ENCODE peak calls at places on chromosomes 13 and 19, in eight cellular contexts. A is cardiac muscle cell; S is heart left ventricle; U is neural progenitor cell; X is CD4-positive, alpha-beta T cell; K is psoas muscle; Y is tibial nerve; D is colonic mucosa. T is an unnamed sample. For H3K9me3, the result is how much of the 10 kb centered on the place peaks cover.

GRCh38 chr19:1987197-1988187 is 28.0 kb downstream of the BTBD2 start:
- DNase-seq in A (no peak), S (no peak), U (no peak), X (no peak), K (no peak), Y (no peak), D (no peak), T (no peak)

GRCh38 chr19:54172764-54173699 is at the start of gene TMC4:
- DNase-seq in A (no peak), S (no peak), U (no peak), X (no peak), K (no peak), Y (no peak), D (peak), T (no peak)

GRCh38 chr13:51585696-51586095 is 1.4 kb downstream of the WDFY2 start:
- DNase-seq in A (no peak), S (no peak), U (no peak), X (no peak), K (no peak), Y (no peak), D (no peak), T (no peak)

GRCh38 chr19:4737955-4738580 is 14.4 kb upstream of the DPP9 start:
- DNase-seq in A (no peak), S (no peak), U (peak), X (no peak), K (no peak), Y (no peak), D (no peak), T (no peak)

GRCh38 chr19:38429055-38429810 is 3.2 kb upstream of the RASGRP4 start:
- DNase-seq in A (no peak), S (no peak), U (no peak), X (no peak), K (no peak), Y (no peak), D (no peak), T (no peak)

GRCh38 chr13:98353750-98354149 is 176.7 kb upstream of the RNF113B start:
- DNase-seq in A (no peak), S (no peak), U (no peak), X (no peak), K (no peak), Y (no peak), D (no peak), T (no peak)

GRCh38 chr19:18274776-18275356 is 614 bp upstream of the IQCN start:
- DNase-seq in A (no peak), S (peak), U (no peak), X (no peak), K (peak), Y (peak), D (peak), T (peak)

GRCh38 chr19:17538684-17539287 is 16.7 kb upstream of the COLGALT1 start:
- DNase-seq in A (no peak), S (no peak), U (no peak), X (no peak), K (no peak), Y (no peak), D (no peak), T (no peak)

GRCh38 chr19:44757735-44758505 is 9.4 kb downstream of the BCL3 start:
- DNase-seq in A (peak), S (peak), U (peak), X (no peak), K (peak), Y (peak), D (no peak), T (no peak)

GRCh38 chr13:46759861-46760260 is 37.1 kb downstream of the ESD start:
- DNase-seq in A (no peak), S (no peak), U (no peak), X (no peak), K (no peak), Y (no peak), D (peak), T (no peak)

GRCh38 chr13:97976551-97977375 is 23.3 kb downstream of the IPO5 start:
- DNase-seq in A (no peak), S (peak), U (no peak), X (peak), K (no peak), Y (peak), D (peak), T (peak)

GRCh38 chr19:41328157-41328817 is 18.3 kb downstream of the CCDC97 start:
- DNase-seq in A (no peak), S (no peak), U (no peak), X (peak), K (no peak), Y (no peak), D (no peak), T (peak)

GRCh38 chr19:3026768-3027167 is 2.3 kb downstream of the TLE2 start:
- DNase-seq in A (no peak), S (no peak), U (no peak), X (no peak), K (no peak), Y (no peak), D (no peak), T (no peak)

GRCh38 chr13:31835932-31836331 is 96.6 kb downstream of the RXFP2 start:
- DNase-seq in A (no peak), S (no peak), U (no peak), X (no peak), K (no peak), Y (no peak), D (no peak), T (peak)

GRCh38 chr19:21604941-21605548 is 99.6 kb downstream of the ZNF429 start:
- DNase-seq in A (no peak), S (no peak), U (no peak), X (no peak), K (no peak), Y (no peak), D (peak), T (no peak)

GRCh38 chr13:110187501-110188161 is 119.3 kb downstream of the COL4A1 start:
- DNase-seq in A (peak), S (no peak), U (no peak), X (no peak), K (peak), Y (no peak), D (no peak), T (peak)

GRCh38 chr19:54133312-54133956 is 4.1 kb upstream of the CNOT3 start:
- DNase-seq in A (no peak), S (no peak), U (peak), X (no peak), K (no peak), Y (no peak), D (no peak), T (no peak)

GRCh38 chr13:97121894-97122293 is 100.2 kb upstream of the MBNL2 start:
- DNase-seq in A (no peak), S (no peak), U (no peak), X (no peak), K (no peak), Y (no peak), D (no peak), T (no peak)

GRCh38 chr19:47657719-47658118 is 48.8 kb downstream of the BICRA start:
- DNase-seq in A (no peak), S (no peak), U (no peak), X (no peak), K (no peak), Y (no peak), D (no peak), T (no peak)

GRCh38 chr19:46970815-46971214 is 48.8 kb upstream of the NPAS1 start:
- DNase-seq in A (no peak), S (no peak), U (no peak), X (no peak), K (no peak), Y (no peak), D (no peak), T (peak)

GRCh38 chr19:54207908-54208783 is 7.5 kb downstream of the RPS9 start:
- DNase-seq in A (no peak), S (peak), U (no peak), X (no peak), K (no peak), Y (peak), D (peak), T (no peak)

GRCh38 chr19:48853483-48853882 is 14.9 kb downstream of the PLEKHA4 start:
- DNase-seq in A (no peak), S (no peak), U (no peak), X (no peak), K (no peak), Y (no peak), D (no peak), T (no peak)

GRCh38 chr13:48110132-48110868 is 15.4 kb upstream of the MED4 start:
- DNase-seq in A (no peak), S (no peak), U (no peak), X (no peak), K (no peak), Y (no peak), D (no peak), T (no peak)

GRCh38 chr13:77784531-77784930 is 87.0 kb downstream of the SLAIN1 start:
- DNase-seq in A (no peak), S (no peak), U (peak), X (no peak), K (no peak), Y (no peak), D (no peak), T (no peak)

GRCh38 chr13:27172495-27172842 is 858 bp upstream of the USP12 start:
- DNase-seq in A (no peak), S (no peak), U (no peak), X (no peak), K (no peak), Y (peak), D (no peak), T (no peak)

GRCh38 chr19:17109962-17110598 is 34.5 kb downstream of the MYO9B start:
- DNase-seq in A (no peak), S (peak), U (no peak), X (no peak), K (peak), Y (peak), D (peak), T (no peak)

GRCh38 chr19:45417151-45417550 is 6.6 kb downstream of the ERCC1 start:
- DNase-seq in A (no peak), S (peak), U (no peak), X (no peak), K (no peak), Y (no peak), D (no peak), T (no peak)

GRCh38 chr13:80139196-80139595 is 201.7 kb downstream of the SPRY2 start:
- DNase-seq in A (no peak), S (no peak), U (no peak), X (no peak), K (no peak), Y (no peak), D (no peak), T (no peak)

GRCh38 chr13:105603283-105603682 is 932.2 kb downstream of the EFNB2 start:
- DNase-seq in A (no peak), S (no peak), U (no peak), X (no peak), K (no peak), Y (no peak), D (no peak), T (no peak)

GRCh38 chr19:10295847-10296591 is 6.3 kb downstream of the ICAM5 start:
- DNase-seq in A (peak), S (no peak), U (peak), X (no peak), K (no peak), Y (no peak), D (no peak), T (no peak)

GRCh38 chr19:2982556-2982955 is 5.2 kb downstream of the TLE6 start:
- DNase-seq in A (no peak), S (no peak), U (no peak), X (no peak), K (no peak), Y (no peak), D (no peak), T (no peak)

GRCh38 chr19:49520705-49521319 is 7.0 kb upstream of the RCN3 start:
- DNase-seq in A (no peak), S (peak), U (no peak), X (no peak), K (peak), Y (no peak), D (no peak), T (no peak)

GRCh38 chr19:4140237-4140711 is 13.2 kb upstream of the CREB3L3 start:
- DNase-seq in A (peak), S (no peak), U (peak), X (no peak), K (no peak), Y (no peak), D (peak), T (peak)

GRCh38 chr13:51733656-51734334 is 70.2 kb downstream of the DHRS12 start:
- DNase-seq in A (peak), S (no peak), U (no peak), X (no peak), K (no peak), Y (peak), D (no peak), T (no peak)

GRCh38 chr19:50959731-50960500 is 7.1 kb upstream of the KLK5 start:
- DNase-seq in A (no peak), S (no peak), U (no peak), X (no peak), K (no peak), Y (no peak), D (no peak), T (peak)

GRCh38 chr13:44151474-44151873 is 222.2 kb upstream of the SERP2 start:
- DNase-seq in A (no peak), S (no peak), U (no peak), X (no peak), K (peak), Y (no peak), D (no peak), T (no peak)

GRCh38 chr13:98997738-98998641 is 20.1 kb upstream of the DOCK9 start:
- DNase-seq in A (no peak), S (no peak), U (no peak), X (no peak), K (peak), Y (no peak), D (no peak), T (peak)

GRCh38 chr19:33468361-33469170 is 53.0 kb downstream of the PEPD start:
- DNase-seq in A (no peak), S (no peak), U (no peak), X (no peak), K (no peak), Y (no peak), D (no peak), T (no peak)

DNA sequence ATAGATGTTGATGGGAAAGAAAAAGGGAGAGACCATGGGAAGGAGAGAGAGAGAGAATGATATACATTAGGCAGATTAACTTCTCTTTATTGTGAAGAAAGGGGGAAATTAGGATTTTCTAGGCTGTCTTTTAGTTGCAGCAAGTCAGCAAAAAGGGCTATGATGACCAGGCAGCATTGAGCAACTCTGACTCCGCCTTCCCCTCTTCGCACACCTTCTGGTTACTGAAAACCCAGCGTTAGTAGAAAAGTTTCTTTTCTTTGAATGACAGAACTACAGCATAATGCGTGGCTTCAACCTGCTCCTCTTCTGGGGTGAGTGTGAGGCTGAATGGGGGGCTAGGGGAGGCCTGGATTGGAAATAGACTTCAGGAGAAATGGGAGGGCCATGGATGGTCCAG is at the start of gene ADGRE1:
- DNase-seq in A (no peak), S (no peak), U (no peak), X (no peak), K (no peak), Y (no peak), D (no peak), T (no peak)
- H3K9me3 ChIP-seq in A (under half), S (under half), U (under half), X (under half), K (under half), Y (under half), D (under half), T (under half)

GRCh38 chr19:30479231-30479630 is 107.0 kb downstream of the ZNF536 start:
- DNase-seq in A (no peak), S (no peak), U (no peak), X (no peak), K (no peak), Y (no peak), D (no peak), T (no peak)
- H3K9me3 ChIP-seq in A (under half), S (under half), U (under half), X (under half), K (under half), Y (under half), D (under half), T (under half)

GRCh38 chr19:11872624-11873023 is 15.0 kb upstream of the ZNF69 start:
- DNase-seq in A (no peak), S (no peak), U (no peak), X (no peak), K (no peak), Y (no peak), D (no peak), T (no peak)

GRCh38 chr19:11873762-11874161 is 13.8 kb upstream of the ZNF69 start:
- DNase-seq in A (no peak), S (no peak), U (no peak), X (no peak), K (no peak), Y (no peak), D (no peak), T (no peak)

DNA sequence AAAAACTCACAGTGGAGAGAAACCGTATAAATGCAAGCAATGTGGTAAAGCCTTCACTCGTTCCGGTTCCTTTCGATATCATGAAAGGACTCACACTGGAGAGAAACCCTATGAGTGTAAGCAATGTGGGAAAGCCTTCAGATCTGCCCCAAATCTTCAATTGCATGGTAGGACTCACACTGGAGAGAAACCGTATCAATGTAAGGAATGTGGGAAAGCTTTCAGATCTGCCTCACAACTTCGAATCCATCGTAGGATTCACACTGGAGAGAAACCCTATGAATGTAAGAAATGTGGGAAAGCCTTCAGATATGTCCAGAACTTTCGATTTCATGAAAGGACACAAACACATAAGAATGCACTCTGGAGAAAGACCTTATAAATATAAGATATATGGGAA is 19.4 kb upstream of the ZNF69 start:
- DNase-seq in A (no peak), S (no peak), U (no peak), X (no peak), K (no peak), Y (no peak), D (no peak), T (no peak)
- H3K9me3 ChIP-seq in A (under half), S (under half), U (under half), X (half or more), K (under half), Y (half or more), D (under half), T (under half)

GRCh38 chr19:57419439-57419838 is 8.5 kb downstream of the ZNF17 start:
- DNase-seq in A (no peak), S (no peak), U (no peak), X (no peak), K (no peak), Y (no peak), D (no peak), T (no peak)

DNA sequence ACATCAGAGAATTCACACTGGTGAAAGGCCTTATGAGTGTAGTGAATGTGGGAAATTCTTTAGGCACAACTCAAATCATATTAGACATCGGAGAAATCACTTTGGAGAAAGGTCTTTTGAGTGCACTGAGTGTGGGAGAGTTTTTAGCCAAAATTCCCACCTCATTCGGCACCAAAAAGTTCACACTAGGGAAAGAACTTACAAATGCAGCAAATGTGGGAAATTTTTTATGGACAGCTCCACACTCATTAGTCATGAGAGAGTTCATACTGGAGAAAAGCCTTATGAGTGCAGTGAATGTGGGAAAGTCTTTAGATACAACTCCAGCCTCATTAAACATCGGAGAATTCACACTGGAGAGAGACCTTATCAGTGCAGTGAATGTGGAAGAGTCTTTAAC is 10.1 kb downstream of the ZNF17 start:
- DNase-seq in A (no peak), S (no peak), U (no peak), X (no peak), K (no peak), Y (no peak), D (no peak), T (no peak)
- H3K9me3 ChIP-seq in A (under half), S (under half), U (under half), X (half or more), K (half or more), Y (half or more), D (under half), T (under half)

DNA sequence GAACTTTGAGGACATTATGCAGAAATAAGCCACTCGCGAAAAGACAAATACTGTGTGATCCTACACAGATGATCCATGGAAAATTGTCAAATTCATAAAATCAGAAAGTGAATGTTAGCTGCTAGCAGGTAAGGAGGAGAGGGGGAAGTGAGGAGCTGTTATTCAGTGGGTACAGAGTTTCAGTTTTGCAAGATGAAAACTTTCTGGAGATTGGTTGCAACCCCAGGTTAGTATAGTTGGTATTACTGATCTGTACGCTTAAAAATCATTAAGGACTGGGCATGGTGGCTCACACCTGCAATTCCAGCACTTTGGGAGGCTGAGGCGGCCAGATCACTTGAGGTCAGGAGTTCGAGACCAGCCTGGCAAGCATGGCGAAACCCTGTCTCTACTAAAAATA is 17.9 kb downstream of the ZNF101 start:
- DNase-seq in A (no peak), S (no peak), U (no peak), X (no peak), K (no peak), Y (no peak), D (no peak), T (no peak)
- H3K9me3 ChIP-seq in A (under half), S (under half), U (under half), X (under half), K (under half), Y (under half), D (under half), T (under half)

GRCh38 chr19:56393119-56394012 is at the start of gene ZNF582:
- DNase-seq in A (peak), S (peak), U (peak), X (peak), K (peak), Y (peak), D (peak), T (peak)
- H3K9me3 ChIP-seq in A (under half), S (under half), U (under half), X (under half), K (under half), Y (under half), D (under half), T (under half)

T was measured in MG63.